ENCODE peak calls at places on chromosomes 4 and X, in five cellular contexts. G, L, P, E and U are unnamed samples. For H3K4me1, the result is how much of the 10 kb centered on the place peaks cover.

GRCh38 chrX:15605233-15605632 is 4.5 kb upstream of the ACE2 start:
- DNase-seq in G (no peak), L (no peak), P (no peak), E (no peak), U (peak)

GRCh38 chr4:153113838-153114105 is 90.5 kb upstream of the TRIM2 start:
- DNase-seq in G (no peak), L (no peak), P (no peak), E (no peak), U (no peak)

GRCh38 chrX:38574858-38575257 is 13.5 kb downstream of the TSPAN7 start:
- DNase-seq in G (no peak), L (no peak), P (no peak), E (no peak), U (no peak)

GRCh38 chr4:80781436-80781835 is 249.1 kb upstream of the BMP3 start:
- DNase-seq in G (no peak), L (no peak), P (no peak), E (no peak), U (no peak)

GRCh38 chrX:153934473-153935325 is at the start of gene NAA10:
- DNase-seq in G (peak), L (peak), P (no peak), E (peak), U (peak)

GRCh38 chr4:47716017-47716416 is 121.8 kb downstream of the CORIN start:
- DNase-seq in G (no peak), L (no peak), P (no peak), E (no peak), U (peak)

GRCh38 chr4:76611164-76611563 is 176.1 kb downstream of the SHROOM3 start:
- DNase-seq in G (no peak), L (no peak), P (no peak), E (no peak), U (no peak)

GRCh38 chr4:98474408-98474844 is 184.0 kb downstream of the TSPAN5 start:
- DNase-seq in G (no peak), L (no peak), P (no peak), E (peak), U (no peak)

GRCh38 chrX:26848511-26848910 is 614.6 kb downstream of the PPP4R3C start:
- DNase-seq in G (no peak), L (no peak), P (no peak), E (no peak), U (no peak)

GRCh38 chr4:24583451-24584174 is 741 bp downstream of the DHX15 start:
- DNase-seq in G (peak), L (peak), P (peak), E (peak), U (peak)

GRCh38 chr4:16155503-16156169 is 70.6 kb downstream of the TAPT1 start:
- DNase-seq in G (no peak), L (no peak), P (no peak), E (no peak), U (no peak)

GRCh38 chr4:168864831-168865541 is 145.1 kb downstream of the CBR4 start:
- DNase-seq in G (no peak), L (no peak), P (no peak), E (no peak), U (no peak)

GRCh38 chrX:74656079-74656745 is 41.8 kb upstream of the RLIM start:
- DNase-seq in G (no peak), L (no peak), P (no peak), E (no peak), U (no peak)

GRCh38 chrX:48003758-48004457 is at the start of gene ZNF182:
- DNase-seq in G (peak), L (peak), P (peak), E (peak), U (peak)

GRCh38 chr4:158521490-158522111 is at the start of gene RXFP1:
- DNase-seq in G (no peak), L (no peak), P (no peak), E (no peak), U (peak)

GRCh38 chr4:107603430-107603829 is 116.6 kb downstream of the PAPSS1 start:
- DNase-seq in G (no peak), L (no peak), P (no peak), E (peak), U (no peak)

GRCh38 chr4:42377497-42377896 is 19.8 kb upstream of the SHISA3 start:
- DNase-seq in G (no peak), L (no peak), P (no peak), E (no peak), U (no peak)
- H3K4me1 ChIP-seq in G (under half), L (under half), P (under half), E (under half), U (under half)

DNA sequence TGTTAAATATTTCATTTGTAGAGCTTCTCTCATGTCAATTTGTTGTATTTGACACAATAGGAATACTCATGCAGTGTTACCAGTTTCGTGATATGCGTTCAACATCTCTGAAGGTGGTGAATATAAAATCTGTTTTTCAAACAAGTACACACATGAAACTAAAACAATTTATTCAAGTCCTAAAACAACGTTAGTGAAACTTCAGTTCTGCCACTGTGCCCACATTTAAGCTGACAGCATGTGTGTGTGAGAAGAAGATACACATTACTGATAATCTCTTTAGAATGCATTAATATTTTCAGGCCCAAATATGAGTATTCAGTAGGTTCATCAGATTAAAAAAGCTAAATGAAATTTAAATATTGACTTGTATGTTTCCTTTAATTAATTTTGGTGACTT is 21.7 kb downstream of the GAB1 start:
- DNase-seq in G (no peak), L (no peak), P (no peak), E (no peak), U (no peak)
- H3K4me1 ChIP-seq in G (half or more), L (half or more), P (under half), E (under half), U (under half)

GRCh38 chrX:136194546-136194945 is 47.2 kb downstream of the FHL1 start:
- DNase-seq in G (no peak), L (no peak), P (no peak), E (no peak), U (no peak)
- H3K4me1 ChIP-seq in G (half or more), L (half or more), P (under half), E (under half), U (under half)

GRCh38 chr4:6281436-6282144 is 11.9 kb downstream of the WFS1 start:
- DNase-seq in G (peak), L (peak), P (no peak), E (no peak), U (no peak)
- H3K4me1 ChIP-seq in G (half or more), L (half or more), P (under half), E (under half), U (under half)

GRCh38 chr4:143357161-143357845 is 20.6 kb downstream of the GAB1 start:
- DNase-seq in G (no peak), L (no peak), P (no peak), E (no peak), U (no peak)

GRCh38 chr4:143355540-143356217 is 19.0 kb downstream of the GAB1 start:
- DNase-seq in G (no peak), L (no peak), P (no peak), E (no peak), U (no peak)

GRCh38 chr4:143354990-143355389 is 18.3 kb downstream of the GAB1 start:
- DNase-seq in G (no peak), L (no peak), P (no peak), E (no peak), U (no peak)

GRCh38 chr4:143358923-143359694 is 22.4 kb downstream of the GAB1 start:
- DNase-seq in G (peak), L (no peak), P (no peak), E (no peak), U (peak)

DNA sequence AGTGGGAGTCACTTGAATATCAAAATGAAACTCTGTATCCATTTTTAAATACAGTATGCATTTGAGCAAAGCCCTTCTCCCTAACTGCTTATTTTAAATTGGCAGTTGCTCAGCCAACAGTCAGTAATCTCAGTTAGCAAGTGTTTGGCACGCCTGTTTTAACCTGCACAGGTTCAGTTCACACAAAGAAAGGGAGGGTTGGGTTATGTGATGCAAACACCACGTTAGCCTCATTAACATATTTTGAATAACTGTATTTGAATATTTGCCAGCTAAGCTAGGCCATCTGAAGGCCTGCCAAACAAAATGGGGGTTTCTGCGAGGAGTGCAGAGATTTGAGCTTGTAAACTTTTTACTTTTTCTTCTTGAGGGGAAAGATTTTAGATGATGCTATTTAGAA is 19.8 kb downstream of the GAB1 start:
- DNase-seq in G (no peak), L (peak), P (no peak), E (no peak), U (no peak)
- H3K4me1 ChIP-seq in G (half or more), L (half or more), P (under half), E (under half), U (under half)